ENCODE peak calls at places on chromosomes 2 and 18, in eight cellular contexts. X is CD8-positive, alpha-beta T cell; Y is left ventricle myocardium inferior; A is CD4-positive, alpha-beta memory T cell; R is Peyer's patch; I is left lung; H is body of pancreas; G is NT2/D1. P is an unnamed sample. For H3K4me1, the result is how much of the 10 kb centered on the place peaks cover.

GRCh38 chr2:223010641-223011040 is 41.3 kb upstream of the KCNE4 start:
- DNase-seq in X (no peak), Y (no peak), A (no peak), R (no peak), I (no peak), H (no peak), G (no peak), P (no peak)

GRCh38 chr2:211144078-211144477 is 587.7 kb downstream of the CPS1 start:
- DNase-seq in X (no peak), Y (no peak), A (no peak), R (no peak), I (no peak), H (no peak), G (no peak), P (no peak)

GRCh38 chr2:143807677-143808076 is 678.5 kb downstream of the ARHGAP15 start:
- DNase-seq in X (no peak), Y (peak), A (no peak), R (no peak), I (no peak), H (peak), G (no peak), P (no peak)

GRCh38 chr2:236919209-236919608 is 166.5 kb upstream of the COPS8 start:
- DNase-seq in X (no peak), Y (no peak), A (no peak), R (no peak), I (no peak), H (no peak), G (no peak), P (no peak)

GRCh38 chr2:10120938-10121574 is 1.5 kb upstream of the RRM2 start:
- DNase-seq in X (no peak), Y (no peak), A (no peak), R (no peak), I (no peak), H (peak), G (no peak), P (peak)

GRCh38 chr2:8249191-8249590 is 432.7 kb upstream of the ID2 start:
- DNase-seq in X (no peak), Y (no peak), A (no peak), R (no peak), I (no peak), H (no peak), G (no peak), P (peak)

GRCh38 chr2:12852135-12852534 is 135.4 kb downstream of the TRIB2 start:
- DNase-seq in X (no peak), Y (no peak), A (no peak), R (no peak), I (no peak), H (no peak), G (no peak), P (no peak)

GRCh38 chr2:102366406-102367112 is 11.0 kb downstream of the IL18R1 start:
- DNase-seq in X (no peak), Y (no peak), A (peak), R (no peak), I (no peak), H (no peak), G (no peak), P (no peak)

GRCh38 chr2:74880054-74880728 is 46.3 kb downstream of the HK2 start:
- DNase-seq in X (no peak), Y (no peak), A (no peak), R (no peak), I (no peak), H (no peak), G (no peak), P (no peak)

GRCh38 chr2:17318013-17318412 is 200.2 kb downstream of the RAD51AP2 start:
- DNase-seq in X (no peak), Y (no peak), A (no peak), R (no peak), I (no peak), H (no peak), G (no peak), P (no peak)

GRCh38 chr2:138294451-138294850 is 207.1 kb upstream of the SPOPL start:
- DNase-seq in X (no peak), Y (no peak), A (no peak), R (no peak), I (no peak), H (no peak), G (no peak), P (no peak)

GRCh38 chr2:102433973-102434654 is 11.2 kb downstream of the IL18RAP start:
- DNase-seq in X (no peak), Y (no peak), A (no peak), R (no peak), I (no peak), H (no peak), G (no peak), P (no peak)

GRCh38 chr2:30195011-30195410 is 36.3 kb upstream of the LBH start:
- DNase-seq in X (no peak), Y (no peak), A (no peak), R (no peak), I (no peak), H (no peak), G (no peak), P (no peak)

GRCh38 chr2:160561551-160562280 is 68.1 kb upstream of the RBMS1 start:
- DNase-seq in X (no peak), Y (no peak), A (no peak), R (no peak), I (no peak), H (no peak), G (no peak), P (no peak)

GRCh38 chr18:2814928-2815327 is 31.9 kb upstream of the EMILIN2 start:
- DNase-seq in X (no peak), Y (no peak), A (no peak), R (no peak), I (no peak), H (no peak), G (no peak), P (no peak)

GRCh38 chr2:162926907-162927306 is 88.3 kb upstream of the KCNH7 start:
- DNase-seq in X (no peak), Y (no peak), A (no peak), R (no peak), I (no peak), H (no peak), G (no peak), P (no peak)

DNA sequence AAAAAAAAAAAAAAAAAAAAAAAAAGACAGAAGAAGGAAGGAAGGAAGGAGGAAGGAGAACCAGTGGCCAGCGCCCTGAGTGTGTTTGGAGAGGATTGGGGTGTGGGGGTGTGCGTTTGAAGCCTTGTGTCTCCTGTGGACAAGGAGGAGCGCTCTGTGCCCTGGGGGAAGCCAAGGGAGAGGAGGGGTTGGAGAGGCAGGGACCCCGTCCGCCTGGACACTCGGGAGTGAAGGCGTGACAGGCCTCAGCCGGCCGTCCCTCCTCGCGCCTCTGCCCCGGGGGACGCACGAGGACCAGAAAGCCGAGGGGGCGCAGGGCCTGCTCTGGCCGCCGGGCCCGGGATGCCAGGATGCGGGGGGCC is 44.9 kb downstream of the SERTAD2 start:
- DNase-seq in X (no peak), Y (peak), A (no peak), R (no peak), I (no peak), H (no peak), G (no peak), P (no peak)
- H3K4me1 ChIP-seq in X (under half), Y (under half), A (under half), R (under half), I (under half), H (under half), G (under half), P (under half)

DNA sequence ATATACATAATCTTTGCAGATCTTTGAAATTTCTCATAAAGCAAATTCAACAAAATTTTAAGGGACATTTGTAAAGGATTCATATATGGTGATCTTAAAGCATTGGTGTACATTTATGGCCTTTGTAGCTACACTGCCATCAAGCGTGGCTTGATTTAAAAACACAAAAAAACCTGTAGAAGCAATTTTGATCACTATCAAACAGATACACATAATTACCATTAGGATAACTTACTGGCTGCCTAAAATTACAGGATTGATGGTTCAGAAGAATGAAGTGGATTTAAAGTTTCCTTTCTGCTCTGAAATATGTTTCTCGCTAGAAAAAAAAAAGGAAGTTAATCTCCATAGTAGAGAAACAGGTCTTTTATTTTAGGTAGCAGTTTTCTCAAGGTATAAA is 31.4 kb downstream of the MAPRE2 start:
- DNase-seq in X (no peak), Y (no peak), A (no peak), R (no peak), I (no peak), H (no peak), G (no peak), P (no peak)
- H3K4me3 ChIP-seq in X (no peak), Y (no peak), A (no peak), R (no peak), I (no peak), H (no peak), G (no peak), P (no peak)

GRCh38 chr2:168035458-168035857 is 211.9 kb downstream of the STK39 start:
- DNase-seq in X (no peak), Y (no peak), A (no peak), R (no peak), I (no peak), H (no peak), G (no peak), P (no peak)
- H3K4me1 ChIP-seq in X (under half), Y (under half), A (under half), R (under half), I (under half), H (under half), G (under half), P (under half)

GRCh38 chr2:47735046-47735445 is 47.9 kb upstream of the MSH6 start:
- DNase-seq in X (no peak), Y (no peak), A (no peak), R (no peak), I (no peak), H (no peak), G (no peak), P (no peak)

GRCh38 chr2:47737191-47737975 is 45.6 kb upstream of the MSH6 start:
- DNase-seq in X (no peak), Y (no peak), A (no peak), R (no peak), I (no peak), H (no peak), G (no peak), P (no peak)

GRCh38 chr2:47738331-47738730 is 44.6 kb upstream of the MSH6 start:
- DNase-seq in X (no peak), Y (no peak), A (no peak), R (no peak), I (no peak), H (no peak), G (no peak), P (no peak)

GRCh38 chr2:47735470-47735869 is 47.5 kb upstream of the MSH6 start:
- DNase-seq in X (no peak), Y (no peak), A (no peak), R (no peak), I (no peak), H (no peak), G (no peak), P (no peak)

DNA sequence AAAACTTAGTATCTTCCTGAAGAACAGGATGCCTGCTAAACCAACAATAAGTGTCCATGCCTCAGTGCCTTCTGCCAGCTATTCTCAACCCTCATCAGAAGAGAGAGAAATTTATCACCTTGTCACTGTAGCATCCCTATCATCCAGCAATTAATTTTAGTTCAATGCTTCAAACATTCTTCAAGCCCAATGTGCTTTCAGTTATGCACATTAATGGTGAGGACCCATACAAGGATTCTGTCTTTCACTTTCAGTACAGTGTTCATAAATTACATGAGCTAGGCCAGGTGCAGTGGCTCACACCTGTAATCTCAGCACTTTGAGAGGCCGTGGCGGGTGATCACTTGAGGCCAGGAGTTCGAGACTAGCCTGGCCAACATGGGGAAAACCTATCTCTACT is 47.0 kb upstream of the MSH6 start:
- DNase-seq in X (no peak), Y (no peak), A (no peak), R (no peak), I (no peak), H (no peak), G (no peak), P (no peak)
- H3K4me3 ChIP-seq in X (no peak), Y (no peak), A (no peak), R (no peak), I (no peak), H (no peak), G (no peak), P (no peak)

DNA sequence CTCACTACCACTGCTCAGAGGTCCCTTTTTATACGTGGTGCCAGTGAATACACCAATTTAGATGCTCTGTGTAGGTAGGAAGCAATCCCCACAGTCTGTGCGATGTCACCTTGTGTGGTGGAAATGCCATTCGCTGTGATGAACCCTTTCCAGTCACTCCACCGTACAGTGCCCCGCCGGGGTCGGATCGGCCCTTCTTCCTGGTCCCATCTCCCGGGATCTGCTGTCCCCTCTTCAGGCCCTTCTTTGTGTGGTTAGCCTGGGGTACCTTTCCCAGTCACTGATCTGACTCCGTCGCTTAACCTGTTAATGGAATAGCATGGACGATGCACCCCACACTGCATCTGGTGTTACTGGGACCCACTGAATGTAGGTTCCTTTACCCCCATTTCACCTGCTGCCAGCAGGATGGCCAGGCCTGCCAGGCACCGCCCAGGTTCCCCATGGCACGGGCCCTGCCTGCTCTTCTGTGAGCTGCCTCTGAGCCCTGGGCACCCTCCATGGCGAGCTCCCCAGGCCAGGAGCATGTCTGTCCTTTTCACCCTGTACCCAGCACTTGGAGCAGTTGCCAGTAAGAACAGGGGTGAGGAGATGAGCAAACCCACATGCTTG is 18.0 kb downstream of the TWIST2 start:
- DNase-seq in X (no peak), Y (no peak), A (no peak), R (no peak), I (no peak), H (no peak), G (no peak), P (peak)
- H3K4me1 ChIP-seq in X (under half), Y (under half), A (under half), R (under half), I (under half), H (under half), G (under half), P (half or more)

P was measured in ascending aorta.